ENCODE peak calls at places on chromosomes 11 and 22, in seven cellular contexts. U is heart right ventricle, I is astrocyte of the spinal cord, M is spleen, C is coronary artery, F is fibroblast of villous mesenchyme, B is AG09319. W is an unnamed sample.

GRCh38 chr22:47138898-47139789 is 376.7 kb downstream of the TBC1D22A start:
- DNase-seq in U (no peak), I (no peak), M (no peak), C (no peak), F (no peak), B (no peak), W (no peak)

GRCh38 chr11:19659529-19659928 is 53.1 kb upstream of the NAV2 start:
- DNase-seq in U (no peak), I (no peak), M (no peak), C (no peak), F (no peak), B (no peak), W (no peak)

GRCh38 chr22:22673099-22673498 is 28.7 kb downstream of the GGTLC2 start:
- DNase-seq in U (no peak), I (no peak), M (no peak), C (no peak), F (no peak), B (no peak), W (no peak)

GRCh38 chr11:68271023-68271780 is 571 bp downstream of the C11orf24 start:
- DNase-seq in U (peak; percentile 44), I (peak; percentile 77), M (peak; percentile 86), C (no peak), F (peak; percentile 83), B (peak; percentile 78), W (no peak)

GRCh38 chr11:34745209-34745608 is 124.3 kb downstream of the EHF start:
- DNase-seq in U (no peak), I (no peak), M (no peak), C (no peak), F (no peak), B (no peak), W (no peak)

GRCh38 chr11:119417726-119418540 is 5.0 kb downstream of the THY1 start:
- DNase-seq in U (no peak), I (peak; percentile 85), M (no peak), C (no peak), F (peak; percentile 75), B (peak; percentile 71), W (no peak)

GRCh38 chr11:3091846-3092602 is 34.8 kb upstream of the CARS1 start:
- DNase-seq in U (peak; percentile 74), I (peak; percentile 48), M (peak; percentile 93), C (no peak), F (peak; percentile 65), B (peak; percentile 18), W (no peak)

GRCh38 chr11:109605006-109605405 is 183.0 kb downstream of the C11orf87 start:
- DNase-seq in U (no peak), I (no peak), M (no peak), C (no peak), F (no peak), B (no peak), W (no peak)

GRCh38 chr11:31060880-31061279 is 308.7 kb downstream of the DCDC1 start:
- DNase-seq in U (no peak), I (peak; percentile 28), M (no peak), C (no peak), F (no peak), B (no peak), W (no peak)

GRCh38 chr11:68038718-68039525 is at the start of gene TCIRG1:
- DNase-seq in U (peak; percentile 90), I (peak; percentile 76), M (peak; percentile 94), C (peak; percentile 95), F (peak; percentile 90), B (peak; percentile 56), W (peak; percentile 78)

GRCh38 chr22:42884616-42885375 is 27.7 kb upstream of the ARFGAP3 start:
- DNase-seq in U (no peak), I (no peak), M (no peak), C (no peak), F (no peak), B (no peak), W (no peak)

GRCh38 chr11:12771875-12772274 is 97.7 kb downstream of the TEAD1 start:
- DNase-seq in U (no peak), I (no peak), M (no peak), C (no peak), F (peak; percentile 82), B (no peak), W (no peak)

GRCh38 chr11:23113887-23114216 is 253.6 kb upstream of the CCDC179 start:
- DNase-seq in U (no peak), I (no peak), M (no peak), C (no peak), F (no peak), B (no peak), W (no peak)

GRCh38 chr11:23112390-23112789 is 252.1 kb upstream of the CCDC179 start:
- DNase-seq in U (no peak), I (no peak), M (no peak), C (no peak), F (no peak), B (no peak), W (no peak)

GRCh38 chr11:23112987-23113886 is 253.0 kb upstream of the CCDC179 start:
- DNase-seq in U (no peak), I (peak; percentile 66), M (no peak), C (no peak), F (peak; percentile 37), B (peak; percentile 14), W (no peak)
- TF ChIP-seq CTCF in U (peak; percentile 46), I (peak; percentile 59), M (no peak), C (peak; percentile 32), F (peak; percentile 57), B (peak; percentile 57), W (peak; percentile 90)

DNA sequence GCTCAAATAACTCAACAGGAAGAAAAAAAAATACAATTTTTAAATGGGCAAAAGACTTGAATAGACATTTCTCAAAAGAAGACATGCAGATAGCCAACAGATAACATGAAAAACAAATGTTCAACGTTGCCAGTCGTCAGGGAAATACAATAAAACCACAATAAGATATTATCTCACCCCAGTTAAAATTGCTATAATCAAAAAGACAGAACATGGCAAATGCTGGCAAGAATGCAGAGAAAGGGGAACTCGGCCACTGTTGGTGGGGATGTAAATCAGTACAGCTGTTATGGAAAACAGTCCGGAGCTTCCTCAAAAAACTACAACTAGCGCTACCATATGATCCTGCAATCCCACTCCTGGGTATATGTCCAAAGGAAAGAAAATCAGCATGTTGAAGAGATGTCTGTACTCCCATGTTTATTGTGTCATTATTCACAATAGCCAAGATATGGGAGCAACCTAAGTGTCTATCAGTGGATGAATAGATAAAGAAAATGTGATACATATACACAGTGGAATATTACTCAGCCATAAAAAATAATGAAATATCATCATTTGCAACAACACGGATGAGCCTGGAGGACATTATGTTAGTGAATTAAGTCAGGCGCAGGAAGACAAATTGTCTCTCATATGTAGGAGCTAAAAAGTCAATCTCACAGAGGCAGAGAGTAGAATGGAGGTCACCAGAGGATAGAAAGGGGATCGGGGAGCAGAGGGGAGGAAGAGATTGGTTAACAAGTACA is 12.2 kb upstream of the CYTH4 start:
- DNase-seq in U (no peak), I (no peak), M (peak; percentile 29), C (no peak), F (no peak), B (no peak), W (no peak)
- TF ChIP-seq CTCF in U (no peak), I (no peak), M (no peak), C (no peak), F (no peak), B (no peak), W (no peak)

GRCh38 chr11:5992604-5993251 is 5.9 kb upstream of the OR52L1 start:
- DNase-seq in U (no peak), I (no peak), M (no peak), C (no peak), F (peak; percentile 14), B (no peak), W (no peak)
- TF ChIP-seq CTCF in U (peak; percentile 37), I (peak; percentile 16), M (no peak), C (no peak), F (peak; percentile 56), B (peak; percentile 38), W (peak; percentile 73)

GRCh38 chr11:86477495-86478155 is 102.9 kb downstream of the CCDC81 start:
- DNase-seq in U (no peak), I (peak; percentile 82), M (no peak), C (peak; percentile 56), F (peak; percentile 59), B (no peak), W (no peak)

GRCh38 chr11:86478348-86478747 is 103.7 kb downstream of the CCDC81 start:
- DNase-seq in U (no peak), I (no peak), M (no peak), C (no peak), F (no peak), B (no peak), W (no peak)

GRCh38 chr11:86476109-86476861 is 101.6 kb downstream of the CCDC81 start:
- DNase-seq in U (no peak), I (peak; percentile 63), M (no peak), C (no peak), F (peak; percentile 66), B (no peak), W (no peak)

GRCh38 chr11:86475027-86475426 is 100.3 kb downstream of the CCDC81 start:
- DNase-seq in U (no peak), I (no peak), M (no peak), C (peak; percentile 31), F (no peak), B (no peak), W (no peak)

DNA sequence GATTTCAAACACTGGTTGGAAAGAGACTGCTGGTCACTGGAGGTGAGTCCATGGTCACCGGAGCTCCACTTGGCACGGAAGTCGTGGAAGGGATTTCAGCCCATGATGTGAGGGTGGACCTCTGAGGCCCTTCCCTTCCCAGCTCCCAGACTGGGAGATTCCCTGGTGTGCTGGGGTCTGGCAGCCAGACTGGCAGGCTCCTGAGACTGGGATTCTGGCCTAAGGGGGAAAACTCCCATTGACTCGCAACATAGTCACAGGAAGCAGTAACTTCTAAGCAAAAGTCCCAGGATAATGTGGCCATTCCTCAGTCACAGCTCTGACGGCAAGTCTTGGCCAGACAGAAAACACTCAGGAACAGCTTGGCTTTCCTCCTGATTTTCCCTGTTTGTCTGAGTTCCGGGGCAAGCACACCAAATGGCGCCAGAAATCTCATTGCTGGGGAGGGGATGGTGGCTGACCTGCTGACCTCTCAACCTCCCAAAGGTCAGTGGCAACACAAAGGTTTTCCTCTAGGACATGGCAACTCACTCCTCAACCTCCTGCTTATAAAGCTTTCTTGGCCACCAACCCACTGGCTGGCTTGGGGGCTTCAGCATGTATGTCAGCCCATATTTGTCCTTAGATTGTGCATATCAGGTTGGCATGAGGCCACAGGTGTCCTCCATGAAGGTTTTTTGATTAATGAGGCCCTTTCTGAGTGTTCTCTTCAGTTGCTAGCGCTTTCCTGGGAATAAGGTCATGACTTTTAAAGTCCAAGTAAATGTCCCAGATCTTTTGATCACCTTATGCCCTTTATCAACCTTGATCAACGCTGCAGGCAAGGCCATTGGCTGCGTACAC is 99.5 kb downstream of the CCDC81 start:
- DNase-seq in U (peak; percentile 42), I (no peak), M (no peak), C (peak; percentile 40), F (no peak), B (no peak), W (no peak)
- TF ChIP-seq CTCF in U (no peak), I (no peak), M (no peak), C (no peak), F (no peak), B (no peak), W (no peak)

GRCh38 chr11:26028294-26028954 is 303.5 kb upstream of the ANO3 start:
- DNase-seq in U (no peak), I (peak; percentile 22), M (no peak), C (no peak), F (peak; percentile 74), B (peak; percentile 8), W (no peak)
- TF ChIP-seq CTCF in U (no peak), I (no peak), M (no peak), C (no peak), F (no peak), B (no peak), W (no peak)

GRCh38 chr11:17766590-17766989 is 32.0 kb downstream of the KCNC1 start:
- DNase-seq in U (no peak), I (no peak), M (peak; percentile 17), C (no peak), F (no peak), B (no peak), W (peak; percentile 21)
- TF ChIP-seq CTCF in U (no peak), I (no peak), M (no peak), C (no peak), F (no peak), B (no peak), W (peak; percentile 35)

W was measured in chondrocyte.